ENCODE peak calls at places on chromosomes 1 and 21, in four cellular contexts. N, C, T and Z are unnamed samples.

GRCh38 chr1:116489231-116489697 is 81.6 kb downstream of the CD58 start:
- DNase-seq in N (no peak), C (no peak), T (no peak), Z (no peak)

GRCh38 chr21:46051821-46052675 is 45.9 kb upstream of the COL6A2 start:
- DNase-seq in C (no peak), N (no peak), T (no peak), Z (no peak)

GRCh38 chr1:77832889-77833288 is 53.4 kb downstream of the MIGA1 start:
- DNase-seq in N (no peak), T (no peak), C (no peak), Z (peak; percentile 49)

GRCh38 chr1:220217383-220217988 is 54.8 kb downstream of the RAB3GAP2 start:
- DNase-seq in N (no peak), T (no peak), C (no peak), Z (no peak)

GRCh38 chr1:199303035-199303434 is 664.2 kb downstream of the PTPRC start:
- DNase-seq in T (no peak), N (no peak), C (no peak), Z (no peak)

GRCh38 chr1:220124542-220124941 is 30.6 kb downstream of the IARS2 start:
- DNase-seq in C (no peak), T (no peak), N (no peak), Z (no peak)

GRCh38 chr1:96808186-96808585 is 86.6 kb downstream of the PTBP2 start:
- DNase-seq in T (no peak), N (no peak), C (no peak), Z (no peak)

GRCh38 chr1:161367684-161368398 is at the start of gene CFAP126:
- DNase-seq in T (no peak), N (peak; percentile 64), C (no peak), Z (peak; percentile 51)

GRCh38 chr1:44546403-44547053 is 127.8 kb downstream of the TMEM53 start:
- DNase-seq in C (no peak), T (peak; percentile 36), N (no peak), Z (no peak)

GRCh38 chr1:154460695-154461249 is 41.2 kb upstream of the TDRD10 start:
- DNase-seq in T (peak; percentile 25), C (no peak), N (no peak), Z (no peak)

GRCh38 chr1:7420706-7421105 is 350.4 kb upstream of the VAMP3 start:
- DNase-seq in N (no peak), C (peak; percentile 6), T (peak; percentile 42), Z (no peak)

GRCh38 chr1:230174041-230174440 is 107.0 kb downstream of the GALNT2 start:
- DNase-seq in N (no peak), T (no peak), C (no peak), Z (no peak)

GRCh38 chr1:198915327-198916231 is 276.7 kb downstream of the PTPRC start:
- DNase-seq in C (no peak), T (no peak), N (no peak), Z (no peak)

GRCh38 chr1:231616667-231617066 is 9.9 kb upstream of the DISC1 start:
- DNase-seq in N (no peak), C (no peak), T (no peak), Z (no peak)

GRCh38 chr1:39833121-39833520 is 44.5 kb upstream of the BMP8B start:
- DNase-seq in N (no peak), T (no peak), C (no peak), Z (no peak)

GRCh38 chr1:152186556-152187285 is 27.7 kb upstream of the RPTN start:
- DNase-seq in T (no peak), C (no peak), N (no peak), Z (peak; percentile 62)

GRCh38 chr1:200960236-200960947 is 63.1 kb downstream of the KIF21B start:
- DNase-seq in C (no peak), T (no peak), N (no peak), Z (no peak)

GRCh38 chr1:226474041-226474440 is 66.1 kb upstream of the PARP1 start:
- DNase-seq in T (no peak), C (no peak), N (no peak), Z (no peak)

GRCh38 chr1:10532357-10532756 is 57.6 kb downstream of the PEX14 start:
- DNase-seq in C (no peak), T (no peak), N (no peak), Z (no peak)

GRCh38 chr1:30713211-30713770 is 10.1 kb downstream of the MATN1 start:
- DNase-seq in C (no peak), N (no peak), T (no peak), Z (no peak)

GRCh38 chr1:214005716-214006115 is 17.9 kb downstream of the PROX1 start:
- DNase-seq in T (no peak), N (no peak), C (no peak), Z (no peak)

GRCh38 chr1:48026275-48026674 is 29.1 kb upstream of the TRABD2B start:
- DNase-seq in T (no peak), C (no peak), N (no peak), Z (peak; percentile 20)

GRCh38 chr1:204894031-204894430 is 23.4 kb downstream of the NFASC start:
- DNase-seq in T (no peak), C (no peak), N (no peak), Z (peak; percentile 71)

GRCh38 chr21:14995695-14996490 is 68.9 kb downstream of the NRIP1 start:
- DNase-seq in C (no peak), N (no peak), T (no peak), Z (peak; percentile 53)

GRCh38 chr1:55015731-55016620 is 17.2 kb downstream of the BSND start:
- DNase-seq in T (peak; percentile 62), N (no peak), C (no peak), Z (no peak)

GRCh38 chr1:182629674-182630073 is 25.5 kb upstream of the RGS16 start:
- DNase-seq in T (no peak), N (no peak), C (peak; percentile 73), Z (no peak)

GRCh38 chr1:8202182-8202905 is 115.6 kb upstream of the SLC45A1 start:
- DNase-seq in C (no peak), T (peak; percentile 88), N (no peak), Z (peak; percentile 72)

GRCh38 chr21:36609654-36610053 is 89.3 kb upstream of the SIM2 start:
- DNase-seq in C (no peak), N (no peak), T (no peak), Z (no peak)

GRCh38 chr1:44606701-44607281 is 67.5 kb downstream of the TMEM53 start:
- DNase-seq in T (no peak), N (no peak), C (no peak), Z (no peak)

GRCh38 chr21:35046880-35047229 is 2.2 kb downstream of the RUNX1 start:
- DNase-seq in T (no peak), C (no peak), N (peak; percentile 34), Z (peak; percentile 50)

GRCh38 chr1:211537253-211537652 is 41.7 kb downstream of the SLC30A1 start:
- DNase-seq in C (no peak), N (no peak), T (no peak), Z (no peak)

GRCh38 chr1:221328371-221328770 is 413.5 kb downstream of the DUSP10 start:
- DNase-seq in T (no peak), N (no peak), C (no peak), Z (no peak)

GRCh38 chr1:153509729-153510354 is 25.9 kb downstream of the S100A6 start:
- DNase-seq in C (peak; percentile 62), T (no peak), N (peak; percentile 59), Z (no peak)

GRCh38 chr1:22375601-22376000 is 76.0 kb upstream of the ZBTB40 start:
- DNase-seq in T (no peak), N (no peak), C (no peak), Z (no peak)

GRCh38 chr1:22371408-22371807 is 80.2 kb upstream of the ZBTB40 start:
- DNase-seq in N (no peak), T (no peak), C (no peak), Z (no peak)

GRCh38 chr1:22376001-22376400 is 75.7 kb upstream of the ZBTB40 start:
- DNase-seq in N (no peak), T (no peak), C (no peak), Z (no peak)

GRCh38 chr1:22370190-22370498 is 81.5 kb upstream of the ZBTB40 start:
- DNase-seq in N (no peak), C (no peak), T (no peak), Z (no peak)

GRCh38 chr1:22373252-22373651 is 78.4 kb upstream of the ZBTB40 start:
- DNase-seq in C (no peak), T (no peak), N (no peak), Z (no peak)
- H3K27me3 ChIP-seq in C (no peaks in the 10 kb centered on the region), T (no peaks in the 10 kb centered on the region), N (no peaks in the 10 kb centered on the region), Z (peaks cover 12% of the 10 kb centered on the region)

DNA sequence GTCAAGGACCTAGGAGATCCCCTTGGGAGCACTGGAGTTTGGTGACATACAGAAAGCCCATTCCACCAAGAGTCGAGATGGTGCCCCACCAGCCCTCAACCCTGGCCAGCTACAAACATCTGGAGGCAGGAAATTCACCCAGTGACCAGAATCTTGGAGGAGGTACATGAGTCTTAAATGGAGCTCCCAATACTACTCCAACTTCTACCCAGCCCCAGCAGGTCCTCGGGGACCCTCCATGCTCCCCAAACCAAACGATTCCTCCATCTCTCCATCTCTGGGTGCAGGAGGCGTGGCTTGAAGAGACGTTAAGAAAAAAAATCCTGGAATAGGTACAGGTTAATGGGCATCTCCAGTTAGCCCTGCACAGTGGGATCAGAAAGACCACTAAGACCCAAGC is 5.5 kb upstream of the RASSF5 start:
- DNase-seq in N (no peak), T (peak; percentile 28), C (no peak), Z (no peak)
- H3K27me3 ChIP-seq in N (no peaks in the 10 kb centered on the region), T (no peaks in the 10 kb centered on the region), C (no peaks in the 10 kb centered on the region), Z (no peaks in the 10 kb centered on the region)

DNA sequence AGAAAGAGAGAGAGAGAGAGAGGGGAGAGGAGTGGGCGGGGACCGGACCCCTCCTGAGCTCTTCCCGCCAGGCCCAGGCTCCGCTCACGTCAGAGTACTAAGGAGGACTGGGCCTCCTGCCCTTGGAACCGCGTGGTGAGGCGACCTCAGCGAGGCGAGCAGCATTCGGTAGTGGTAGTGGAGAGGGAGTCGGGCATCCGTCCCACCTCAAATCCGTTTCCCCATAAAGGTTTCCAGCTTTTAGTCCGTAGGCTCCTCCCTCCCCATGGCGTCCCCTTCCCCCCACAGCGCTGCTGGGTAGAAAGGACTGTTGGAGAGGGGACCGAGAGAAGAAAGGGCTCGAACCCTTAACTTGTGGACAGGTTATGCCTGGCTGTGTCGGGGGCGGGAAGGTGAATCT is 124.4 kb upstream of the BARHL2 start:
- DNase-seq in T (no peak), C (no peak), N (no peak), Z (no peak)
- H3K27me3 ChIP-seq in T (no peaks in the 10 kb centered on the region), C (peaks cover 7% of the 10 kb centered on the region), N (no peaks in the 10 kb centered on the region), Z (no peaks in the 10 kb centered on the region)

GRCh38 chr21:42430570-42430969 is 26.9 kb downstream of the UBASH3A start:
- DNase-seq in T (no peak), C (no peak), N (no peak), Z (no peak)
- H3K27me3 ChIP-seq in T (no peaks in the 10 kb centered on the region), C (no peaks in the 10 kb centered on the region), N (no peaks in the 10 kb centered on the region), Z (peaks cover 5% of the 10 kb centered on the region)

GRCh38 chr1:20958430-20958829 is 171.3 kb upstream of the HP1BP3 start:
- DNase-seq in N (no peak), T (no peak), C (no peak), Z (no peak)
- H3K27me3 ChIP-seq in N (no peaks in the 10 kb centered on the region), T (no peaks in the 10 kb centered on the region), C (no peaks in the 10 kb centered on the region), Z (no peaks in the 10 kb centered on the region)

DNA sequence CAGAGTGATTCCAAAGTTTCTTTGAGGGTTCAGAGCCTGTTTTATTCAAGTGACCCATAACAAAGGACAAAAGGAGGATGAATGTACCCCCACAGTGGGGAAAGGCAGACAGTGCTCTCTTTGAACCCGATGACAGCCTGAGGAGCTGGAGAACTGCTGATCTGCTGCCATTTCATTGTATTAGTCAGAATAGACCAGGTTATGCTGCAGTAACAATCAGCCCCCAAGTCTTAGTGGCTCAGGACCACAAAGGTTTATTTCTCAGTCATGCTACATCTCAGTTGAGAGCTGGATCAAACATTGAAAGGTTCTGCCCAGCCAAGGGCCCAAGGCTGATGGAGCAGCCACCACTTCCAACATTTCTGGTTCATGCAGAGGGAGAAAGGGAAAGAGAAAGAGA is 88.9 kb downstream of the HUNK start:
- DNase-seq in N (no peak), T (no peak), C (no peak), Z (no peak)
- H3K27me3 ChIP-seq in N (no peaks in the 10 kb centered on the region), T (no peaks in the 10 kb centered on the region), C (no peaks in the 10 kb centered on the region), Z (no peaks in the 10 kb centered on the region)